ENCODE peak calls at places on chromosomes 7 and 10, in six cellular contexts. One of them, this sample, is unnamed.

GRCh38 chr10:15661574-15661973 is 58.1 kb downstream of the ITGA8 start:
- DNase-seq in amygdala: no peak
- DNase-seq in natural killer cell treated with Interleukin-12 subunit alpha and Interleukin-12 subunit beta and Interleukin-15 and Interleukin-18, amount 100 ng/mL, for 72 hours: no peak
- DNase-seq in Caki2: no peak
- DNase-seq in hepatocyte: no peak
- DNase-seq in HFF-Myc: no peak
- DNase-seq in this sample: no peak

GRCh38 chr7:112362796-112363195 is 87.5 kb upstream of the IFRD1 start:
- DNase-seq in amygdala: no peak
- DNase-seq in natural killer cell treated with Interleukin-12 subunit alpha and Interleukin-12 subunit beta and Interleukin-15 and Interleukin-18, amount 100 ng/mL, for 72 hours: no peak
- DNase-seq in Caki2: no peak
- DNase-seq in hepatocyte: no peak
- DNase-seq in HFF-Myc: no peak
- DNase-seq in this sample: peak

GRCh38 chr10:69729326-69730048 is 72.2 kb upstream of the COL13A1 start:
- DNase-seq in amygdala: no peak
- DNase-seq in natural killer cell treated with Interleukin-12 subunit alpha and Interleukin-12 subunit beta and Interleukin-15 and Interleukin-18, amount 100 ng/mL, for 72 hours: no peak
- DNase-seq in Caki2: no peak
- DNase-seq in hepatocyte: no peak
- DNase-seq in HFF-Myc: no peak
- DNase-seq in this sample: no peak

GRCh38 chr10:44898665-44899064 is 12.5 kb upstream of the TMEM72 start:
- DNase-seq in amygdala: no peak
- DNase-seq in natural killer cell treated with Interleukin-12 subunit alpha and Interleukin-12 subunit beta and Interleukin-15 and Interleukin-18, amount 100 ng/mL, for 72 hours: no peak
- DNase-seq in Caki2: no peak
- DNase-seq in hepatocyte: no peak
- DNase-seq in HFF-Myc: no peak
- DNase-seq in this sample: no peak

GRCh38 chr7:135169141-135169935 is 1.2 kb downstream of the CYREN start:
- DNase-seq in amygdala: no peak
- DNase-seq in natural killer cell treated with Interleukin-12 subunit alpha and Interleukin-12 subunit beta and Interleukin-15 and Interleukin-18, amount 100 ng/mL, for 72 hours: peak
- DNase-seq in Caki2: peak
- DNase-seq in hepatocyte: peak
- DNase-seq in HFF-Myc: no peak
- DNase-seq in this sample: peak

GRCh38 chr7:64794171-64794844 is at the start of gene ZNF138:
- DNase-seq in amygdala: peak
- DNase-seq in natural killer cell treated with Interleukin-12 subunit alpha and Interleukin-12 subunit beta and Interleukin-15 and Interleukin-18, amount 100 ng/mL, for 72 hours: peak
- DNase-seq in Caki2: peak
- DNase-seq in hepatocyte: peak
- DNase-seq in HFF-Myc: peak
- DNase-seq in this sample: peak

GRCh38 chr7:99365318-99366141 is 9.0 kb upstream of the ARPC1B start:
- DNase-seq in amygdala: no peak
- DNase-seq in natural killer cell treated with Interleukin-12 subunit alpha and Interleukin-12 subunit beta and Interleukin-15 and Interleukin-18, amount 100 ng/mL, for 72 hours: no peak
- DNase-seq in Caki2: peak
- DNase-seq in hepatocyte: peak
- DNase-seq in HFF-Myc: no peak
- DNase-seq in this sample: peak

GRCh38 chr10:76139431-76139830 is 708.0 kb downstream of the LRMDA start:
- DNase-seq in amygdala: no peak
- DNase-seq in natural killer cell treated with Interleukin-12 subunit alpha and Interleukin-12 subunit beta and Interleukin-15 and Interleukin-18, amount 100 ng/mL, for 72 hours: no peak
- DNase-seq in Caki2: no peak
- DNase-seq in hepatocyte: no peak
- DNase-seq in HFF-Myc: no peak
- DNase-seq in this sample: no peak

GRCh38 chr10:29132821-29133156 is 156.1 kb upstream of the LYZL1 start:
- DNase-seq in amygdala: no peak
- DNase-seq in natural killer cell treated with Interleukin-12 subunit alpha and Interleukin-12 subunit beta and Interleukin-15 and Interleukin-18, amount 100 ng/mL, for 72 hours: no peak
- DNase-seq in Caki2: no peak
- DNase-seq in hepatocyte: no peak
- DNase-seq in HFF-Myc: no peak
- DNase-seq in this sample: peak

GRCh38 chr7:92731327-92732063 is 104.9 kb downstream of the CDK6 start:
- DNase-seq in amygdala: no peak
- DNase-seq in natural killer cell treated with Interleukin-12 subunit alpha and Interleukin-12 subunit beta and Interleukin-15 and Interleukin-18, amount 100 ng/mL, for 72 hours: no peak
- DNase-seq in Caki2: no peak
- DNase-seq in hepatocyte: no peak
- DNase-seq in HFF-Myc: no peak
- DNase-seq in this sample: no peak

GRCh38 chr7:15334524-15335269 is 227.1 kb downstream of the AGMO start:
- DNase-seq in amygdala: no peak
- DNase-seq in natural killer cell treated with Interleukin-12 subunit alpha and Interleukin-12 subunit beta and Interleukin-15 and Interleukin-18, amount 100 ng/mL, for 72 hours: no peak
- DNase-seq in Caki2: no peak
- DNase-seq in hepatocyte: no peak
- DNase-seq in HFF-Myc: no peak
- DNase-seq in this sample: no peak

GRCh38 chr7:97116308-97116707 is 1.2 kb upstream of the SDHAF3 start:
- DNase-seq in amygdala: no peak
- DNase-seq in natural killer cell treated with Interleukin-12 subunit alpha and Interleukin-12 subunit beta and Interleukin-15 and Interleukin-18, amount 100 ng/mL, for 72 hours: no peak
- DNase-seq in Caki2: no peak
- DNase-seq in hepatocyte: peak
- DNase-seq in HFF-Myc: no peak
- DNase-seq in this sample: no peak

GRCh38 chr7:129006636-129007414 is 48.1 kb downstream of the TNPO3 start:
- DNase-seq in amygdala: no peak
- DNase-seq in natural killer cell treated with Interleukin-12 subunit alpha and Interleukin-12 subunit beta and Interleukin-15 and Interleukin-18, amount 100 ng/mL, for 72 hours: no peak
- DNase-seq in Caki2: peak
- DNase-seq in hepatocyte: no peak
- DNase-seq in HFF-Myc: no peak
- DNase-seq in this sample: no peak

GRCh38 chr10:113961261-113961938 is 82.3 kb upstream of the ADRB1 start:
- DNase-seq in amygdala: no peak
- DNase-seq in natural killer cell treated with Interleukin-12 subunit alpha and Interleukin-12 subunit beta and Interleukin-15 and Interleukin-18, amount 100 ng/mL, for 72 hours: peak
- DNase-seq in Caki2: no peak
- DNase-seq in hepatocyte: peak
- DNase-seq in HFF-Myc: no peak
- DNase-seq in this sample: peak

GRCh38 chr10:92847185-92847864 is 995 bp upstream of the EXOC6 start:
- DNase-seq in amygdala: no peak
- DNase-seq in natural killer cell treated with Interleukin-12 subunit alpha and Interleukin-12 subunit beta and Interleukin-15 and Interleukin-18, amount 100 ng/mL, for 72 hours: no peak
- DNase-seq in Caki2: no peak
- DNase-seq in hepatocyte: no peak
- DNase-seq in HFF-Myc: no peak
- DNase-seq in this sample: no peak

GRCh38 chr10:133379152-133379800 is at the start of gene PAOX:
- DNase-seq in amygdala: no peak
- DNase-seq in natural killer cell treated with Interleukin-12 subunit alpha and Interleukin-12 subunit beta and Interleukin-15 and Interleukin-18, amount 100 ng/mL, for 72 hours: peak
- DNase-seq in Caki2: peak
- DNase-seq in hepatocyte: peak
- DNase-seq in HFF-Myc: no peak
- DNase-seq in this sample: peak

GRCh38 chr7:55420535-55420934 is 55.4 kb downstream of the LANCL2 start:
- DNase-seq in amygdala: no peak
- DNase-seq in natural killer cell treated with Interleukin-12 subunit alpha and Interleukin-12 subunit beta and Interleukin-15 and Interleukin-18, amount 100 ng/mL, for 72 hours: no peak
- DNase-seq in Caki2: no peak
- DNase-seq in hepatocyte: no peak
- DNase-seq in HFF-Myc: no peak
- DNase-seq in this sample: no peak

GRCh38 chr7:21542891-21543527 is at the start of gene DNAH11:
- DNase-seq in amygdala: no peak
- DNase-seq in natural killer cell treated with Interleukin-12 subunit alpha and Interleukin-12 subunit beta and Interleukin-15 and Interleukin-18, amount 100 ng/mL, for 72 hours: no peak
- DNase-seq in Caki2: peak
- DNase-seq in hepatocyte: peak
- DNase-seq in HFF-Myc: no peak
- DNase-seq in this sample: peak

GRCh38 chr10:33434948-33435347 is 100.5 kb upstream of the NRP1 start:
- DNase-seq in amygdala: no peak
- DNase-seq in natural killer cell treated with Interleukin-12 subunit alpha and Interleukin-12 subunit beta and Interleukin-15 and Interleukin-18, amount 100 ng/mL, for 72 hours: no peak
- DNase-seq in Caki2: no peak
- DNase-seq in hepatocyte: no peak
- DNase-seq in HFF-Myc: no peak
- DNase-seq in this sample: no peak

GRCh38 chr7:54783952-54784351 is 24.9 kb upstream of the SEC61G start:
- DNase-seq in amygdala: no peak
- DNase-seq in natural killer cell treated with Interleukin-12 subunit alpha and Interleukin-12 subunit beta and Interleukin-15 and Interleukin-18, amount 100 ng/mL, for 72 hours: no peak
- DNase-seq in Caki2: no peak
- DNase-seq in hepatocyte: no peak
- DNase-seq in HFF-Myc: no peak
- DNase-seq in this sample: no peak

GRCh38 chr7:143924851-143925250 is 10.2 kb upstream of the OR2F2 start:
- DNase-seq in amygdala: no peak
- DNase-seq in natural killer cell treated with Interleukin-12 subunit alpha and Interleukin-12 subunit beta and Interleukin-15 and Interleukin-18, amount 100 ng/mL, for 72 hours: no peak
- DNase-seq in Caki2: no peak
- DNase-seq in hepatocyte: no peak
- DNase-seq in HFF-Myc: no peak
- DNase-seq in this sample: peak

GRCh38 chr10:70085975-70086613 is 33.4 kb downstream of the MACROH2A2 start:
- DNase-seq in amygdala: no peak
- DNase-seq in natural killer cell treated with Interleukin-12 subunit alpha and Interleukin-12 subunit beta and Interleukin-15 and Interleukin-18, amount 100 ng/mL, for 72 hours: no peak
- DNase-seq in Caki2: no peak
- DNase-seq in hepatocyte: no peak
- DNase-seq in HFF-Myc: no peak
- DNase-seq in this sample: no peak

This sample was measured in mesendoderm.